ENCODE peak calls at places on chromosomes 4 and X, in five cellular contexts. E, N, S, V and F are unnamed samples.

GRCh38 chr4:6109842-6110560 is 90.3 kb downstream of the JAKMIP1 start:
- DNase-seq in V (no peak), S (no peak), N (no peak), E (no peak), F (peak)

GRCh38 chr4:3770323-3771166 is 4.4 kb downstream of the ADRA2C start:
- DNase-seq in N (no peak), S (no peak), V (no peak), E (no peak), F (no peak)

GRCh38 chrX:30981968-30982367 is 89.9 kb downstream of the FTHL17 start:
- DNase-seq in N (no peak), V (no peak), E (no peak), S (no peak), F (no peak)

GRCh38 chrX:106894978-106895452 is 8.1 kb downstream of the RIPPLY1 start:
- DNase-seq in E (peak), V (no peak), S (peak), N (no peak), F (no peak)

GRCh38 chr4:183249854-183250253 is 70.2 kb downstream of the CLDN22 start:
- DNase-seq in V (no peak), S (no peak), N (no peak), E (peak), F (peak)

GRCh38 chrX:46770817-46771163 is 11.9 kb upstream of the SLC9A7 start:
- DNase-seq in N (no peak), S (peak), E (peak), V (no peak), F (no peak)

GRCh38 chrX:101450951-101451350 is 34.3 kb upstream of the ARMCX4 start:
- DNase-seq in N (no peak), S (no peak), E (peak), V (no peak), F (no peak)

GRCh38 chr4:1053080-1053661 is 41.7 kb downstream of the FGFRL1 start:
- DNase-seq in S (peak), E (peak), V (peak), N (no peak), F (no peak)

GRCh38 chr4:82643994-82644730 is 82.4 kb upstream of the TMEM150C start:
- DNase-seq in N (no peak), S (no peak), V (no peak), E (peak), F (no peak)

GRCh38 chr4:151653548-151653918 is 107.3 kb downstream of the GATB start:
- DNase-seq in E (no peak), N (no peak), S (no peak), V (no peak), F (no peak)

GRCh38 chr4:21102667-21103066 is 402.4 kb downstream of the PACRGL start:
- DNase-seq in V (no peak), S (no peak), N (no peak), E (no peak), F (no peak)

GRCh38 chrX:44580466-44580865 is 37.8 kb upstream of the FUNDC1 start:
- DNase-seq in S (peak), V (no peak), E (peak), N (no peak), F (no peak)

GRCh38 chr4:23161787-23162186 is 469.1 kb downstream of the GBA3 start:
- DNase-seq in N (no peak), E (no peak), S (no peak), V (no peak), F (peak)

GRCh38 chr4:89226665-89227572 is 80.7 kb downstream of the GPRIN3 start:
- DNase-seq in E (peak), N (no peak), V (peak), S (peak), F (peak)

GRCh38 chr4:29278580-29278979 is 1441.6 kb upstream of the PCDH7 start:
- DNase-seq in S (peak), E (peak), V (no peak), N (no peak), F (no peak)
- H3K27ac ChIP-seq in S (peak), E (no peak), V (no peak), N (no peak), F (no peak)

DNA sequence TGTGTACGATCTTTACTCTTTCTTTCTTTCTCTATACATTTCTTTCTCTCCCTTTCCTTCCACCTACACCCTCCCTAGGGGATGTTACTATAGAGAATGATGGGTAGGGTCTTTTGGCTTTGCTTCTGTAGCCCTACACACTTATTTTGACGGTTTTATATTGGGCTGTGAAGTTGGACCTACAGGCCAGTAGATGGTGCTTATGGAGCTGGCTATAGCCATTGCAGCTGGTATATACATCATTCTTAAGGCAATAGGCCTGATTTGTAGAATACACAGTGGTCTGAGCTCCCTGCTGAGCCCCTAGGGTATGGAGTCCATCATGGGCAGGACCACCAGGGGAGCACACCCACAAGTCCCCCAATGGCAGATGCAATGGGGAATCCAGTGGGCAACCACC is 1869.7 kb downstream of the STIM2 start:
- DNase-seq in S (no peak), V (no peak), N (no peak), E (no peak), F (no peak)
- H3K27ac ChIP-seq in S (no peak), V (no peak), N (no peak), E (no peak), F (no peak)

GRCh38 chrX:13650318-13650717 is 2.6 kb upstream of the TCEANC start:
- DNase-seq in E (no peak), S (no peak), V (no peak), N (no peak), F (no peak)

GRCh38 chrX:13649823-13650222 is 3.1 kb upstream of the TCEANC start:
- DNase-seq in E (peak), S (no peak), V (no peak), N (no peak), F (no peak)

GRCh38 chrX:13652256-13653021 is 502 bp upstream of the TCEANC start:
- DNase-seq in N (no peak), S (peak), V (no peak), E (peak), F (no peak)

GRCh38 chrX:13651150-13651549 is 1.8 kb upstream of the TCEANC start:
- DNase-seq in E (no peak), S (no peak), V (no peak), N (no peak), F (no peak)

DNA sequence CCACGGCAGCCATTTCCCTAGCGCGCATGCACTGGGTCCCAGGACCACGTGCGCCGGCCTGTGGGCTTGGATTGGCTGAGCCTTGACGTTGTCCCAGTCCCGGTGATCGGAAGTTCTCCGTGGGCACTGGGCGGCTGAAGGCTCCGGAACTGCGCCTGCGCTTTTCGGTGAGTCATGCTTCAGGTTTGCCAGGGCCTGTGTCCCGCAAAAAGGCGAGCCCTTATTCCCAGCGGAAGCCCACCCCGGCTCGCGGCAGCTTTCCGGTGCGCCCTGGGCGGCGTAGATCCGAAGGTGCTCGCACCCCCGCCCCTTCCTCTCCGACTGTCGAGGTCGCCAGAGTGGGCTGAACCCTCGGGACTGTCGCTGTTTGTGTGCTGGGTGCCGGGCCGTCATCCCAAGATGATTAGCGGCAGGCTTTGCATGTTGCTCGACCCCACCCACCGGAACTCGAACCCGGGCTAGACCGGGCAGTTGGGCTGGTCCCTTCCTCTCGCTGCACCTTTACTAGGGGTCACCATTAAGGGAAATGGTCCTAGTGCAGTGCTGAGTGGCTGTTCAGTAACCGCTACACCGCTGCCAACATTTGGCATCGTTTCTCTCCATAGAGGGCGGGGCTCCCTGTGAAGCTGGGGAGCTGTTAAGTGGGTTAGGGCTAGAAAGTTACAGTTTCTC is at the start of gene TCEANC:
- DNase-seq in N (peak), E (peak), V (peak), S (peak), F (peak)
- H3K27ac ChIP-seq in N (peak), E (peak), V (peak), S (peak), F (peak)

GRCh38 chr4:109786846-109787245 is 15.0 kb downstream of the CFI start:
- DNase-seq in E (no peak), V (no peak), N (no peak), S (no peak), F (no peak)
- H3K27ac ChIP-seq in E (no peak), V (no peak), N (no peak), S (no peak), F (no peak)

DNA sequence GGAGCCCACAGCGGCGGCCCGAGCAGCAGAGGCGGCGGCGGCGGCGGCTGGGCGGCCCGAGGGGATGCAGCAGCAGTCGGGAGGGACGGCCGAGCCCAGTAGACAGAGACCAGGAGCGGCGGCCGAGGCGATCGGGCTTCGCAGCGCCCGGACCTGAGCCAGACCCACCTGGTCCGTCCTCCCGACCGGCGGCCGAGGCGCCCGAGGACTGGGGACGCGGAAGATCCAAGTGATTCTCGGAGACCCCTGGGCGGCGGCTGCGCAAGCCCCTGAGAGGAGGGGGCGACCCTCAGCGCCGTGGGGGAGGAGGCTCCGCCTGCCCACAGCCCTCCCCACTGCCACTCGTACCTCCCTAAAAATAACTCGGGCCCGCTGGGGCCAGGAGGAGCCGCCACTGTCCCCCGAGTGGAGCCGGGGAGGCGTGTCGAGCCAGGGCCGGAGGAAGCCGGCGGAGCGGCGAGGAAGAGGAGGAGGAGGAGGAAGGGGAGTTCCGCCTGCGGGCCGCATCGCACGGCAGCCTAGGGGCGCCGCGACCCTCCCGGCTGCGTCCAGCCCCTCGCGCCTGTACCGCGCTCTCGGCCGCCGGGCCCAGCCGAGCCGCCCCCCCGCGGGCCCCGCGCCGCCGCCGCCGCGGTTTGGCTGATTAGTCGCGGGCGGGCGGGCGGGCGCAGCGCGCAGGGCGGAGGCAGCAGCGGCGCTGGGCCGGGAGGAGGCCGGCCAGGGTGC is 690 bp downstream of the RAPGEF2 start:
- DNase-seq in E (peak), S (no peak), V (no peak), N (no peak), F (peak)
- H3K27ac ChIP-seq in E (peak), S (peak), V (peak), N (peak), F (peak)

GRCh38 chr4:13611283-13611842 is 16.2 kb downstream of the BOD1L1 start:
- DNase-seq in V (no peak), S (peak), E (peak), N (peak), F (no peak)
- H3K27ac ChIP-seq in V (no peak), S (no peak), E (peak), N (no peak), F (no peak)